ENCODE peak calls at places on chromosomes 5 and 9, in five cellular contexts. O is AG08395, V is tibial artery, F is HFFc6, Z is activated T-cell treated with anti-CD3 and anti-CD28 coated beads for 1 hour. D is an unnamed sample.

GRCh38 chr5:43191740-43192557 is at the start of gene NIM1K:
- DNase-seq in O (peak; percentile 50), V (peak; percentile 77), F (no peak), Z (no peak), D (no peak)

GRCh38 chr9:135476981-135477380 is 2.6 kb upstream of the PPP1R26 start:
- DNase-seq in O (peak; percentile 55), V (no peak), F (no peak), Z (no peak), D (no peak)

GRCh38 chr5:157745041-157745456 is 1.5 kb downstream of the LSM11 start:
- DNase-seq in O (no peak), V (no peak), F (no peak), Z (no peak), D (no peak)

GRCh38 chr9:129001504-129002325 is 26.4 kb downstream of the SH3GLB2 start:
- DNase-seq in O (no peak), V (peak; percentile 24), F (no peak), Z (no peak), D (no peak)

GRCh38 chr9:36970007-36970888 is 63.8 kb downstream of the PAX5 start:
- DNase-seq in O (no peak), V (no peak), F (peak; percentile 16), Z (no peak), D (no peak)

GRCh38 chr5:179805070-179805528 is 1.6 kb downstream of the MGAT4B start:
- DNase-seq in O (no peak), V (peak; percentile 67), F (no peak), Z (no peak), D (no peak)

GRCh38 chr9:38158628-38159027 is 89.6 kb upstream of the SHB start:
- DNase-seq in O (no peak), V (no peak), F (no peak), Z (no peak), D (no peak)

GRCh38 chr5:173283318-173284288 is 44.6 kb downstream of the STC2 start:
- DNase-seq in O (peak; percentile 74), V (peak; percentile 70), F (peak; percentile 42), Z (peak; percentile 58), D (peak; percentile 71)

GRCh38 chr5:132138260-132138659 is 64.7 kb downstream of the CSF2 start:
- DNase-seq in O (no peak), V (no peak), F (peak; percentile 46), Z (no peak), D (no peak)

GRCh38 chr5:58775699-58776098 is 192.8 kb downstream of the RAB3C start:
- DNase-seq in O (no peak), V (no peak), F (no peak), Z (no peak), D (no peak)

GRCh38 chr9:111922324-111923013 is 25.9 kb downstream of the UGCG start:
- DNase-seq in O (no peak), V (no peak), F (no peak), Z (no peak), D (no peak)

GRCh38 chr9:74755355-74755754 is 132.4 kb downstream of the TRPM6 start:
- DNase-seq in O (no peak), V (no peak), F (no peak), Z (no peak), D (no peak)

GRCh38 chr9:93681316-93682154 is 105.2 kb downstream of the PHF2 start:
- DNase-seq in O (no peak), V (peak; percentile 41), F (no peak), Z (no peak), D (no peak)

GRCh38 chr5:36880761-36881160 is 4.2 kb downstream of the NIPBL start:
- DNase-seq in O (no peak), V (no peak), F (no peak), Z (no peak), D (no peak)

GRCh38 chr5:133471699-133472098 is 140.6 kb downstream of the FSTL4 start:
- DNase-seq in O (no peak), V (no peak), F (no peak), Z (no peak), D (no peak)

GRCh38 chr5:159906957-159907356 is 9.3 kb upstream of the ADRA1B start:
- DNase-seq in O (no peak), V (no peak), F (no peak), Z (no peak), D (no peak)

GRCh38 chr5:134438641-134439621 is 27.2 kb upstream of the CDKN2AIPNL start:
- DNase-seq in O (peak; percentile 93), V (peak; percentile 83), F (peak; percentile 92), Z (no peak), D (no peak)

GRCh38 chr5:122772446-122772845 is 2.4 kb upstream of the SNX2 start:
- DNase-seq in O (peak; percentile 21), V (no peak), F (peak; percentile 18), Z (no peak), D (no peak)

GRCh38 chr5:89417990-89418820 is 535.2 kb upstream of the MEF2C start:
- DNase-seq in O (no peak), V (no peak), F (no peak), Z (no peak), D (no peak)

GRCh38 chr5:74378464-74378863 is 262.1 kb downstream of the ENC1 start:
- DNase-seq in O (peak; percentile 38), V (no peak), F (peak; percentile 39), Z (no peak), D (no peak)

GRCh38 chr5:78899922-78900362 is 85.2 kb downstream of the ARSB start:
- DNase-seq in O (peak; percentile 38), V (no peak), F (peak; percentile 50), Z (no peak), D (peak; percentile 35)

GRCh38 chr5:159178978-159179377 is 30.4 kb downstream of the RNF145 start:
- DNase-seq in O (peak; percentile 69), V (no peak), F (peak; percentile 91), Z (no peak), D (no peak)

GRCh38 chr5:150142800-150143724 is 12.6 kb downstream of the PDGFRB start:
- DNase-seq in O (peak; percentile 89), V (peak; percentile 96), F (peak; percentile 95), Z (no peak), D (no peak)

D was measured in GDM1.